ENCODE peak calls at places on chromosomes 6 and 20, in four cellular contexts. One of them, this sample, is unnamed.
A peak's percentile ranks its signal among the peaks of the same experiment; 100 is the strongest.

GRCh38 chr20:34824861-34825529 is 456 bp downstream of the NCOA6 start:
- DNase-seq in IMR-90: peak; percentile 28
- DNase-seq in lower lobe of right lung: peak; percentile 79
- DNase-seq in K562: no peak
- DNase-seq in this sample: peak; percentile 18

GRCh38 chr6:159279790-159280277 is 110.6 kb downstream of the FNDC1 start:
- DNase-seq in lower lobe of right lung: no peak
- DNase-seq in K562: no peak
- DNase-seq in IMR-90: no peak
- DNase-seq in this sample: no peak

GRCh38 chr6:69392745-69393144 is 404.1 kb downstream of the LMBRD1 start:
- DNase-seq in lower lobe of right lung: no peak
- DNase-seq in IMR-90: no peak
- DNase-seq in K562: no peak
- DNase-seq in this sample: no peak

GRCh38 chr6:148240463-148240845 is 102.2 kb upstream of the SASH1 start:
- DNase-seq in IMR-90: peak; percentile 86
- DNase-seq in lower lobe of right lung: no peak
- DNase-seq in K562: no peak
- DNase-seq in this sample: no peak

GRCh38 chr6:39561536-39562266 is 163.5 kb downstream of the KIF6 start:
- DNase-seq in IMR-90: no peak
- DNase-seq in K562: no peak
- DNase-seq in lower lobe of right lung: peak; percentile 56
- DNase-seq in this sample: no peak

GRCh38 chr6:110180228-110181008 is at the start of gene CDC40:
- DNase-seq in K562: peak; percentile 51
- DNase-seq in lower lobe of right lung: peak; percentile 69
- DNase-seq in IMR-90: no peak
- DNase-seq in this sample: no peak

GRCh38 chr6:146050168-146050567 is 21.3 kb downstream of the GRM1 start:
- DNase-seq in K562: no peak
- DNase-seq in lower lobe of right lung: no peak
- DNase-seq in IMR-90: no peak
- DNase-seq in this sample: no peak

GRCh38 chr6:167567142-167568033 is 242.5 kb downstream of the TTLL2 start:
- DNase-seq in K562: no peak
- DNase-seq in lower lobe of right lung: no peak
- DNase-seq in IMR-90: no peak
- DNase-seq in this sample: no peak

GRCh38 chr6:157822221-157823000 is 635 bp upstream of the SNX9 start:
- DNase-seq in lower lobe of right lung: peak; percentile 46
- DNase-seq in IMR-90: no peak
- DNase-seq in K562: no peak
- DNase-seq in this sample: no peak

GRCh38 chr6:33772902-33773472 is 15.9 kb downstream of the LEMD2 start:
- DNase-seq in lower lobe of right lung: no peak
- DNase-seq in K562: no peak
- DNase-seq in IMR-90: no peak
- DNase-seq in this sample: no peak

GRCh38 chr6:122068291-122068769 is 331.1 kb upstream of the HSF2 start:
- DNase-seq in IMR-90: no peak
- DNase-seq in lower lobe of right lung: no peak
- DNase-seq in K562: no peak
- DNase-seq in this sample: no peak

GRCh38 chr20:40073535-40074111 is 615.4 kb downstream of the MAFB start:
- DNase-seq in K562: no peak
- DNase-seq in lower lobe of right lung: no peak
- DNase-seq in IMR-90: no peak
- DNase-seq in this sample: no peak

DNA sequence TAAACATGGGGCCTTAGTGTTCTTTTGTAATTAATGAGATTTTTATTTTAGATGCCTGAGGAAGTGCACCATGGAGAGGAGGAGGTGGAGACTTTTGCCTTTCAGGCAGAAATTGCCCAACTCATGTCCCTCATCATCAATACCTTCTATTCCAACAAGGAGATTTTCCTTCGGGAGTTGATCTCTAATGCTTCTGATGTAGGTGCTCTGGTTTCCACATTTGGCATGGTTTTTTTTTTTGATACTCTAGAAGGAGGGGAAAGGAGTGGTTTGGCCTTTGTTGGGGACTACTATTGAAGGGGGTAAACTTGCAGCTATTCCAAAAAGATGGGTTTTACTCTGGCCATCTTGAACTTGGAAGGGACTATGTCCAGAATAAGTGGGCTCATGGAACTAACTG is 1.7 kb downstream of the HSP90AB1 start:
- DNase-seq in K562: no peak
- DNase-seq in IMR-90: no peak
- DNase-seq in lower lobe of right lung: no peak
- DNase-seq in this sample: no peak
- H3K4me1 ChIP-seq in K562: peaks cover 37% of the 10 kb centered on the region
- H3K4me1 ChIP-seq in IMR-90: peaks cover 5% of the 10 kb centered on the region
- H3K4me1 ChIP-seq in lower lobe of right lung: peaks cover 41% of the 10 kb centered on the region
- H3K4me1 ChIP-seq in this sample: peaks cover 33% of the 10 kb centered on the region

GRCh38 chr20:19802492-19803158 is 44.6 kb downstream of the RIN2 start:
- DNase-seq in K562: no peak
- DNase-seq in lower lobe of right lung: no peak
- DNase-seq in IMR-90: peak; percentile 39
- DNase-seq in this sample: no peak
- TF ChIP-seq CTCF in K562: peak; percentile 10
- TF ChIP-seq CTCF in lower lobe of right lung: no peak
- TF ChIP-seq CTCF in IMR-90: peak; percentile 14
- TF ChIP-seq CTCF in this sample: no peak

GRCh38 chr20:63643499-63643898 is 9.7 kb downstream of the STMN3 start:
- DNase-seq in K562: no peak
- DNase-seq in lower lobe of right lung: no peak
- DNase-seq in IMR-90: no peak
- DNase-seq in this sample: no peak

GRCh38 chr20:63643966-63644365 is 9.3 kb downstream of the STMN3 start:
- DNase-seq in IMR-90: no peak
- DNase-seq in K562: no peak
- DNase-seq in lower lobe of right lung: no peak
- DNase-seq in this sample: no peak

GRCh38 chr20:63648190-63648589 is 5.0 kb downstream of the STMN3 start:
- DNase-seq in lower lobe of right lung: no peak
- DNase-seq in K562: peak; percentile 64
- DNase-seq in IMR-90: no peak
- DNase-seq in this sample: no peak

GRCh38 chr20:63642518-63643247 is 10.5 kb downstream of the STMN3 start:
- DNase-seq in K562: no peak
- DNase-seq in IMR-90: no peak
- DNase-seq in lower lobe of right lung: no peak
- DNase-seq in this sample: no peak

GRCh38 chr20:63645218-63645617 is 8.0 kb downstream of the STMN3 start:
- DNase-seq in IMR-90: no peak
- DNase-seq in K562: no peak
- DNase-seq in lower lobe of right lung: no peak
- DNase-seq in this sample: no peak
- H3K27ac ChIP-seq in IMR-90: no peak overlapping the region
- H3K27ac ChIP-seq in K562: no peak overlapping the region
- H3K27ac ChIP-seq in lower lobe of right lung: no peak overlapping the region
- H3K27ac ChIP-seq in this sample: no peak overlapping the region

DNA sequence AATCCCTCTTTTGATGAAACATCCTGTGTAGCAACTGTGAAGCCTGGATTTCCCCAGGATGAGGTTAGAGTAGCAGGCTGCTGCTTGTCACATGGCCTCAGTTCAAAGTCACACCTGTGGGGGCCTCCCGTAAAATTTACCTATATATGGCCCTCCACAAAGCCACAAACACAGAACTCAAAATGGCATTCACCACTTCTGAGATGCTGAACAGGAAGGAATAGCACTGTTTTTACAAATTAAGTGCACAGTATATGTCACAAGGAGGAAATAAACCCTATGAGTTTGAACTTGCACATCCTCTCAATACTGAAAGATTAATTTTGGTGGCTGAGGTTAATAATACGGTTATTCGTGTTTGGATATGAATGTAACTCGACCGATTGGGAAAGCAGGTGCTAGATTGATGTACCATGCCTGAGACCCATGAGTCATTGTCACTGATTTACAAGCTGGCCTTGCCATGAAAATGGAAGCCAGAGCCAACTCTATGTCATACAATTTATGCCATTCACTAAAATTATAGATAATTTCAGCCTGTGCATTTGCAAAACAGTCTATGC is 70.6 kb downstream of the SGK1 start:
- DNase-seq in IMR-90: no peak
- DNase-seq in K562: no peak
- DNase-seq in lower lobe of right lung: no peak
- DNase-seq in this sample: no peak
- H3K4me1 ChIP-seq in IMR-90: peaks cover 10% of the 10 kb centered on the region
- H3K4me1 ChIP-seq in K562: no peaks in the 10 kb centered on the region
- H3K4me1 ChIP-seq in lower lobe of right lung: peaks cover 5% of the 10 kb centered on the region
- H3K4me1 ChIP-seq in this sample: no peaks in the 10 kb centered on the region

GRCh38 chr6:28117386-28118050 is 6.9 kb upstream of the ZSCAN16 start:
- DNase-seq in IMR-90: no peak
- DNase-seq in K562: no peak
- DNase-seq in lower lobe of right lung: no peak
- DNase-seq in this sample: no peak
- TF ChIP-seq CTCF in IMR-90: no peak
- TF ChIP-seq CTCF in K562: peak; percentile 45
- TF ChIP-seq CTCF in lower lobe of right lung: no peak
- TF ChIP-seq CTCF in this sample: no peak

DNA sequence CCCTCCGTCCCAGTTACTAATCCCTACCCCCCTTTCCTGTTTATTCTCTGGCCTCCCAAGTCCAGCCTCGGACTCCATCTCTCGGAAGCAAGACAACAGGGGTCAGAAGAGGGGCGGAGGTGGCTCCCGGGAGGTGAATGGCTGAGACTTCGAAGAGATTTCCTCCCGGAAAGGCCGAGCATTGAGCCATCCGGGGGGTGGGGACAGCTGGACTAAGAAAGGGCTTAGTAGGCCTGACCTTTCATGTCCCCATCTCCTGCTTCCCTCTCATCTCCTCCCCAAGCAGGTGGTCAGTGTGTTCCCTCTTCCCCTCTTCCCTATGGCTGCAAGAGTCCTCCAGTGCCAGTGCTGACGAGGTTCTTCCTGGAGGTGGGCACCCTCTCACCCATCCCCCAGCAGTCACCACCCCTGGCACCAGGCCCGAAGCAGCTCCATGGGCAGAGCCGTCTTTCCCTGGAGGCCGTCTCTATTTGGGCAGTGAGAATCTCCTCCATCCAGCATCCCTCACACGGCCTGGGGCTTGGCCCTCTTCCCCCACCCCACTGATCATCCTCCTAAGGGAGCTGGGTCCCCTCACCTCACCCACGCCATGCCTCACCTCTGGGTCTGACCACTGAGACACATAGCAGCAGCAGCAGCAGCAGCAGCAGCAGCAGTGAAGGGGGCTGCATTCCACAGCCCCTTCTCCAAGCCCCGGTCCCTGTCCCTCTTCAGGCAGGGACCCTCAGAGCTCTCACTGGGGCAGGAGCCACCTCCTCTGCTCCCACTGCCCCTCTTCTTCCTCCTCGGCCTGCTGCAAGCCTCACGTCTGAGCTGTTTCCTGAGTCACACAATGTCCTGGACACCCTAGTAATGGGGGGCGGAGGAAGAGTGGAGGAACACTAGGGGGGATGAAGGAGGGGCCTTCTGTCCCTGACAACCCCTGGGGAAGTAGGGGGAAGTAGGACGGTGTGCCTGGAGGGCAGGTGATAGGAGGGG is at the start of gene NOTCH4:
- DNase-seq in lower lobe of right lung: no peak
- DNase-seq in IMR-90: no peak
- DNase-seq in K562: no peak
- DNase-seq in this sample: no peak
- H3K27ac ChIP-seq in lower lobe of right lung: peak within 1 kb of the TSS; percentile 68
- H3K27ac ChIP-seq in IMR-90: no peak within 1 kb of the TSS
- H3K27ac ChIP-seq in K562: no peak within 1 kb of the TSS
- H3K27ac ChIP-seq in this sample: no peak within 1 kb of the TSS

GRCh38 chr6:36318690-36319435 is 17.8 kb downstream of the BNIP5 start:
- DNase-seq in lower lobe of right lung: no peak
- DNase-seq in K562: no peak
- DNase-seq in IMR-90: no peak
- DNase-seq in this sample: no peak
- H3K4me1 ChIP-seq in lower lobe of right lung: no peaks in the 10 kb centered on the region
- H3K4me1 ChIP-seq in K562: no peaks in the 10 kb centered on the region
- H3K4me1 ChIP-seq in IMR-90: no peaks in the 10 kb centered on the region
- H3K4me1 ChIP-seq in this sample: no peaks in the 10 kb centered on the region

DNA sequence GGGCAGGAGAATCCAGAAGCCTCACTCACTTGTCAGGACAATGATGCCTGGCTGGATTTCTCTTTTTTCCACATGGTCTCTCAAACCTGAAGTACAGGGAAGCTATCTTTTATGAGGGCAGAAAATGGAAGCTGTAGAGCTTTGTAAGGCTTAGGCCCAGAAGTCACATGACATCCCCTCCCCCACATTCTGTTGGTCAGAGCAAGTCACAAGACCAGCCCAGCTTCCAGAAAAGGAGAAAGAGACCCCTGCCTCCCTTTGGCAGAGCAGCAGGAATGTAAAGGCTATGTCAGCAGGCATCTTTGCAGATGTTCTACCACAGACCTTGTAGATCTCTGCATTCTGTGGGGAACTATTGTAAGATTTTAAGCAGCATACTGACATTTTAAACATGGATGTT is 245.5 kb downstream of the SLC35F1 start:
- DNase-seq in K562: no peak
- DNase-seq in IMR-90: no peak
- DNase-seq in lower lobe of right lung: no peak
- DNase-seq in this sample: no peak
- TF ChIP-seq CTCF in K562: no peak
- TF ChIP-seq CTCF in IMR-90: no peak
- TF ChIP-seq CTCF in lower lobe of right lung: no peak
- TF ChIP-seq CTCF in this sample: no peak

GRCh38 chr6:138957903-138958302 is 30.1 kb downstream of the REPS1 start:
- DNase-seq in IMR-90: no peak
- DNase-seq in K562: no peak
- DNase-seq in lower lobe of right lung: no peak
- DNase-seq in this sample: no peak
- H3K27ac ChIP-seq in IMR-90: no peak overlapping the region
- H3K27ac ChIP-seq in K562: peak overlapping the region; percentile 4
- H3K27ac ChIP-seq in lower lobe of right lung: no peak overlapping the region
- H3K27ac ChIP-seq in this sample: no peak overlapping the region

GRCh38 chr20:36082516-36082915 is 72.0 kb upstream of the EPB41L1 start:
- DNase-seq in K562: no peak
- DNase-seq in IMR-90: no peak
- DNase-seq in lower lobe of right lung: no peak
- DNase-seq in this sample: no peak
- H3K4me1 ChIP-seq in K562: peaks cover 38% of the 10 kb centered on the region
- H3K4me1 ChIP-seq in IMR-90: peaks cover 6% of the 10 kb centered on the region
- H3K4me1 ChIP-seq in lower lobe of right lung: peaks cover 16% of the 10 kb centered on the region
- H3K4me1 ChIP-seq in this sample: no peaks in the 10 kb centered on the region